ENCODE peak calls at places on chromosomes 7 and 10, in eight cellular contexts. E is lung, T is endothelial cell of umbilical vein, B is substantia nigra, O is right cardiac atrium, W is right lobe of liver, F is heart left ventricle, R is neural progenitor cell. U is an unnamed sample.

GRCh38 chr10:47248436-47249090 is 51.4 kb upstream of the GDF10 start:
- DNase-seq in E (no peak), T (no peak), B (no peak), O (no peak), W (peak; percentile 29), F (no peak), R (no peak), U (no peak)

GRCh38 chr7:45190406-45191165 is 33.0 kb downstream of the RAMP3 start:
- DNase-seq in E (no peak), T (no peak), B (no peak), O (no peak), W (no peak), F (no peak), R (no peak), U (peak; percentile 69)

GRCh38 chr7:135758531-135758932 is 9.9 kb upstream of the FAM180A start:
- DNase-seq in E (no peak), T (peak; percentile 60), B (no peak), O (peak; percentile 65), W (no peak), F (peak; percentile 56), R (peak; percentile 13), U (no peak)

GRCh38 chr7:133482626-133483025 is 229.7 kb downstream of the EXOC4 start:
- DNase-seq in E (no peak), T (no peak), B (no peak), O (no peak), W (no peak), F (no peak), R (no peak), U (no peak)

GRCh38 chr7:106216517-106217088 is 68.2 kb downstream of the NAMPT start:
- DNase-seq in E (peak; percentile 62), T (peak; percentile 96), B (no peak), O (peak; percentile 62), W (no peak), F (peak; percentile 48), R (no peak), U (no peak)

GRCh38 chr7:50854247-50854646 is 71.6 kb upstream of the GRB10 start:
- DNase-seq in E (no peak), T (no peak), B (no peak), O (no peak), W (no peak), F (no peak), R (no peak), U (no peak)

GRCh38 chr10:61439058-61439607 is 14.0 kb downstream of the TMEM26 start:
- DNase-seq in E (no peak), T (no peak), B (no peak), O (no peak), W (no peak), F (no peak), R (no peak), U (no peak)

GRCh38 chr10:97676770-97677581 is 10.1 kb downstream of the AVPI1 start:
- DNase-seq in E (peak; percentile 44), T (peak; percentile 61), B (no peak), O (no peak), W (no peak), F (no peak), R (peak; percentile 71), U (peak; percentile 81)

GRCh38 chr10:77800738-77801266 is 125.8 kb downstream of the DLG5 start:
- DNase-seq in E (no peak), T (no peak), B (no peak), O (no peak), W (no peak), F (no peak), R (no peak), U (peak; percentile 35)
- H3K27ac ChIP-seq in E (no peak overlapping the region), T (no peak overlapping the region), B (no peak overlapping the region), O (no peak overlapping the region), W (no peak overlapping the region), F (no peak overlapping the region), R (no peak overlapping the region), U (no peak overlapping the region)

GRCh38 chr7:72336382-72336886 is 75.7 kb downstream of the CALN1 start:
- DNase-seq in E (no peak), T (no peak), B (no peak), O (no peak), W (no peak), F (no peak), R (peak; percentile 77), U (no peak)

GRCh38 chr7:72335561-72336381 is 76.4 kb downstream of the CALN1 start:
- DNase-seq in E (no peak), T (no peak), B (peak; percentile 31), O (no peak), W (no peak), F (no peak), R (peak; percentile 68), U (no peak)

GRCh38 chr7:72336887-72337821 is 75.0 kb downstream of the CALN1 start:
- DNase-seq in E (no peak), T (no peak), B (no peak), O (no peak), W (no peak), F (no peak), R (peak; percentile 67), U (no peak)

GRCh38 chr7:72334733-72335132 is 77.4 kb downstream of the CALN1 start:
- DNase-seq in E (no peak), T (no peak), B (no peak), O (no peak), W (no peak), F (no peak), R (no peak), U (no peak)

DNA sequence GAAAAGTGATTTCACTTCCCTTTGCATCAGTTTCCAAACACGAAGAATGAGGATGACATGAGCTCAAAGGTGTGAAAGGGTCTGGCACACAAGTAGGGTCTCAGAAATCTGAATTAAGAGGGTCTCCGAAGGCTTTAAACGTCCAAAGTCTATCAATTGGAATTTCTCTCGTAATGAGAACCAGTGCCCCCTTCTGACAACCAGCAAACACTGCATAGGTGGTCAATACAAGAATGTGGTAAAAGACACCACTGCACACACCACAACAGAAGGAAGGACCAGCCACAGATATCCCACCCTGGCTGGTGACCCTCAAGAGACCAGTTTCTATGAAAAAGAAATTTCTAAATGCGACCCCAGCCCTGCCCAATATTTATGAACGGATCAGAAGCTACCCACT is 78.1 kb downstream of the CALN1 start:
- DNase-seq in E (no peak), T (no peak), B (no peak), O (no peak), W (no peak), F (no peak), R (peak; percentile 44), U (no peak)
- H3K27ac ChIP-seq in E (no peak overlapping the region), T (no peak overlapping the region), B (no peak overlapping the region), O (no peak overlapping the region), W (no peak overlapping the region), F (no peak overlapping the region), R (no peak overlapping the region), U (no peak overlapping the region)

DNA sequence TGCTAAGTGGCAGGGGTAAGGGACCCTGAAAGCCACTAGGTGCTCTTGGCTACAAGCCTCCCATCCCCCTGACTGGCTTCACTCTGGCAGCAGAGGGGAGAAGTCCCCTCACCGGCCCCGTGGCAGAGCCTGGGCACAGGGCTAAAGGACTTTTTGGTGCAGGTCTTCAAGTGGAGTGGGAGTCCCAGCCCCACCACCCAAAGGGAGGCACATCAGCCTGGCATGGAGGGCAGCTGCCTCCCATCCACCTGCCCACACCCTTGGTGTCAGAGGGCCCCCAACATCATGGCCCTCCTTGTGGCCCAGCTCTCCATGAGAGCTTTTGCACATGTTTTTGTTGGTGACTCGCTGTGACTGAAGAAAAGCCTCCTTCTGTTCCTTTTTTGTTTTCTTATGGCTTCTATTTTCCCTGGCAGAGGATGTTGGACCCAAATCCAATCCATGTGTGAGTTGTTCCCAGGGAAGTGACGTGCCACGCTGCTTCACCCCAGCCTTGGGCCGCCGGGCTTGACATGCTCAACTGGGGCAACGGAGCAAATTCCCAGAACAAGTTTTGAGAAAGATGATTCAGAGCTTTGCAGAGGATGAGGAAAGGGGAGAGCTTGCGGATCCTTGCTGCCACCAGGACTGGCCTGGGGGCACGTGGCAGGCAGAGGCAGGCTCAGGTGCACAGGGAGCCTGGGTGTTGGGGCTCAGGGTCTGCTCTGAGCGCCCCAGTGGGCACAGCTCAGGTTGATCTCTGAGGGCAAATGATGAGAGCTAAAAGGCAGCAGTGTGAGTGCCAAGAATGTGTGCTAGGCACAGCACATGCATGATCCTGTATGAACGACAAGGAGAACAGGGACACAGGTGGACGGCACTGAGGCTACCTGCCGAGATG is 1.9 kb upstream of the AEBP1 start:
- DNase-seq in E (no peak), T (no peak), B (peak; percentile 28), O (peak; percentile 75), W (no peak), F (no peak), R (no peak), U (peak; percentile 67)
- H3K27ac ChIP-seq in E (peak overlapping the region; percentile 55), T (no peak overlapping the region), B (peak overlapping the region; percentile 53), O (peak overlapping the region; percentile 40), W (no peak overlapping the region), F (peak overlapping the region; percentile 44), R (no peak overlapping the region), U (peak overlapping the region; percentile 84)

GRCh38 chr10:60171436-60172013 is 218.2 kb downstream of the ANK3 start:
- DNase-seq in E (no peak), T (no peak), B (no peak), O (no peak), W (no peak), F (no peak), R (no peak), U (no peak)
- H3K27ac ChIP-seq in E (no peak overlapping the region), T (no peak overlapping the region), B (no peak overlapping the region), O (no peak overlapping the region), W (no peak overlapping the region), F (no peak overlapping the region), R (no peak overlapping the region), U (no peak overlapping the region)

DNA sequence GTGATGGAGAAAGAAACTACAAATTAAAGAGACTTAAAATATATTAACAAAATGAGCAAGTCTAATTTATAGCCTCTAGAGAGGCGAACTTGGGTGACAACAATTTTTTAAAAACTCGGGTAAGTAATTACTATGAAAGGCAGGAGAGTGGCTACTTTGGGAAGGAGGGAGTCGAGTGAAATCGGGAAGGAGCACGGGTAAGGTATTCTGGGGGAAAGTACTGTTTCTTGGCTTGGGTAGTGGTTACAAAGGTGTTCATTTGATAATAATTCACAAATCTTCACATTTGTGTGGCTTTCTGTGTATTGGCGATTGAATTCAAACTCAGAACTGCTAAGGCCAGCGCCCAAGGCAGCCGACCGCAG is 32.9 kb upstream of the GRID1 start:
- DNase-seq in E (no peak), T (no peak), B (no peak), O (no peak), W (no peak), F (no peak), R (no peak), U (no peak)
- H3K27ac ChIP-seq in E (no peak overlapping the region), T (no peak overlapping the region), B (peak overlapping the region; percentile 84), O (no peak overlapping the region), W (no peak overlapping the region), F (no peak overlapping the region), R (no peak overlapping the region), U (peak overlapping the region; percentile 73)